ENCODE peak calls at places on chromosomes 5 and 9, in ten cellular contexts. S is GM03348; Q is stimulated activated CD4-positive, alpha-beta T cell treated with anti-CD3 and anti-CD28 coated beads, Interleukin-4, amount 100 ng/mL, for 24 hours; K is pancreas; P is activated naive CD8-positive, alpha-beta T cell treated with anti-CD3 and anti-CD28 coated beads for 36 hours; N is iPS-NIHi11; A is neural crest cell; B is right atrium auricular region; I is activated CD8-positive, alpha-beta memory T cell treated with anti-CD3 and anti-CD28 coated beads for 24 hours; G is stimulated activated naive CD8-positive, alpha-beta T cell treated with anti-CD3 and anti-CD28 coated beads, Interleukin-15, Interleukin-2, amounts not matched to agents 100 U/mL and 50 U/mL, for 24 hours. U is an unnamed sample.

GRCh38 chr9:89667730-89668129 is 62.9 kb downstream of the GADD45G start:
- DNase-seq in S (no peak), Q (no peak), K (peak), P (no peak), N (no peak), A (no peak), B (no peak), I (no peak), G (no peak), U (no peak)

GRCh38 chr5:759781-760362 is 24.7 kb downstream of the ZDHHC11B start:
- DNase-seq in S (peak), Q (no peak), K (no peak), P (no peak), N (peak), A (no peak), B (no peak), I (peak), G (no peak), U (no peak)

GRCh38 chr9:92749071-92749933 is 15.3 kb downstream of the BICD2 start:
- DNase-seq in S (no peak), Q (no peak), K (no peak), P (no peak), N (no peak), A (no peak), B (no peak), I (no peak), G (no peak), U (no peak)

GRCh38 chr9:20570086-20570485 is 52.2 kb downstream of the MLLT3 start:
- DNase-seq in S (no peak), Q (no peak), K (no peak), P (no peak), N (no peak), A (no peak), B (no peak), I (no peak), G (no peak), U (no peak)

GRCh38 chr9:101442248-101443136 is 6.9 kb upstream of the ALDOB start:
- DNase-seq in S (no peak), Q (no peak), K (peak), P (no peak), N (no peak), A (no peak), B (no peak), I (no peak), G (no peak), U (no peak)

GRCh38 chr9:136517012-136517743 is 28.7 kb downstream of the NOTCH1 start:
- DNase-seq in S (no peak), Q (no peak), K (no peak), P (no peak), N (no peak), A (no peak), B (no peak), I (no peak), G (no peak), U (no peak)

GRCh38 chr5:76547242-76547890 is 75.8 kb downstream of the F2RL2 start:
- DNase-seq in S (no peak), Q (peak), K (no peak), P (peak), N (no peak), A (no peak), B (no peak), I (peak), G (no peak), U (no peak)

GRCh38 chr5:98796197-98796972 is 22.9 kb downstream of the RGMB start:
- DNase-seq in S (peak), Q (peak), K (peak), P (peak), N (peak), A (peak), B (no peak), I (no peak), G (peak), U (peak)

GRCh38 chr5:176790921-176791320 is 19.4 kb upstream of the UNC5A start:
- DNase-seq in S (no peak), Q (no peak), K (no peak), P (no peak), N (no peak), A (no peak), B (no peak), I (no peak), G (no peak), U (no peak)

GRCh38 chr9:133973791-133974630 is 18.1 kb downstream of the VAV2 start:
- DNase-seq in S (no peak), Q (no peak), K (peak), P (no peak), N (no peak), A (no peak), B (no peak), I (no peak), G (no peak), U (no peak)

GRCh38 chr9:15430920-15431844 is 8.5 kb downstream of the SNAPC3 start:
- DNase-seq in S (no peak), Q (no peak), K (no peak), P (no peak), N (peak), A (no peak), B (no peak), I (no peak), G (no peak), U (no peak)

GRCh38 chr9:14437336-14438231 is 123.6 kb upstream of the NFIB start:
- DNase-seq in S (no peak), Q (no peak), K (no peak), P (no peak), N (no peak), A (no peak), B (no peak), I (no peak), G (no peak), U (no peak)

GRCh38 chr5:127757576-127757975 is 54.4 kb downstream of the CCDC192 start:
- DNase-seq in S (peak), Q (no peak), K (peak), P (no peak), N (peak), A (no peak), B (no peak), I (no peak), G (no peak), U (peak)

GRCh38 chr5:173973614-173973969 is 15.4 kb upstream of the C5orf47 start:
- DNase-seq in S (peak), Q (peak), K (peak), P (peak), N (peak), A (no peak), B (no peak), I (no peak), G (peak), U (peak)

GRCh38 chr5:126965061-126965475 is 65.3 kb downstream of the MARCHF3 start:
- DNase-seq in S (peak), Q (no peak), K (no peak), P (no peak), N (no peak), A (no peak), B (no peak), I (no peak), G (no peak), U (no peak)

GRCh38 chr5:15690611-15691010 is 190.6 kb downstream of the FBXL7 start:
- DNase-seq in S (peak), Q (no peak), K (no peak), P (no peak), N (no peak), A (no peak), B (no peak), I (no peak), G (no peak), U (no peak)

GRCh38 chr9:90810686-90811085 is 9.1 kb downstream of the SYK start:
- DNase-seq in S (no peak), Q (no peak), K (no peak), P (no peak), N (no peak), A (no peak), B (no peak), I (no peak), G (no peak), U (no peak)

GRCh38 chr9:15192856-15193255 is 114.2 kb downstream of the TTC39B start:
- DNase-seq in S (no peak), Q (no peak), K (no peak), P (no peak), N (no peak), A (no peak), B (no peak), I (no peak), G (no peak), U (no peak)

GRCh38 chr5:77987331-77987730 is 211.2 kb upstream of the TBCA start:
- DNase-seq in S (no peak), Q (no peak), K (no peak), P (no peak), N (no peak), A (no peak), B (no peak), I (no peak), G (no peak), U (no peak)

GRCh38 chr5:148573374-148573773 is 81.0 kb downstream of the HTR4 start:
- DNase-seq in S (no peak), Q (no peak), K (no peak), P (no peak), N (no peak), A (no peak), B (no peak), I (no peak), G (no peak), U (no peak)